ENCODE peak calls at places on chromosomes 16 and 17, in four cellular contexts. K is IMR-90, D is endodermal cell, B is GM23248. Y is an unnamed sample.

GRCh38 chr16:87860553-87861299 is 8.6 kb downstream of the SLC7A5 start:
- DNase-seq in K (peak; percentile 78), D (no peak), B (peak; percentile 78), Y (peak; percentile 80)

GRCh38 chr17:29176500-29177351 is 3.5 kb downstream of the MYO18A start:
- DNase-seq in K (peak; percentile 43), D (peak; percentile 91), B (peak; percentile 65), Y (peak; percentile 75)

GRCh38 chr17:56320443-56320842 is 167.2 kb downstream of the ANKFN1 start:
- DNase-seq in K (peak; percentile 2), D (peak; percentile 79), B (no peak), Y (no peak)

GRCh38 chr16:79278506-79278905 is 322.0 kb downstream of the MAF start:
- DNase-seq in K (no peak), D (no peak), B (no peak), Y (no peak)

GRCh38 chr17:29212681-29213121 is 32.5 kb upstream of the MYO18A start:
- DNase-seq in K (peak; percentile 6), D (no peak), B (peak; percentile 83), Y (peak; percentile 41)

GRCh38 chr17:45108595-45109521 is 23.5 kb downstream of the PLCD3 start:
- DNase-seq in K (no peak), D (no peak), B (no peak), Y (no peak)

GRCh38 chr16:17414421-17414820 is 56.3 kb downstream of the XYLT1 start:
- DNase-seq in K (no peak), D (no peak), B (no peak), Y (no peak)

GRCh38 chr17:66548158-66548557 is 245.7 kb downstream of the PRKCA start:
- DNase-seq in K (no peak), D (no peak), B (peak; percentile 63), Y (no peak)

GRCh38 chr16:88005148-88005547 is 53.9 kb downstream of the BANP start:
- DNase-seq in K (no peak), D (peak; percentile 84), B (peak; percentile 13), Y (no peak)

GRCh38 chr16:28097500-28097899 is 34.0 kb upstream of the GSG1L start:
- DNase-seq in K (no peak), D (no peak), B (no peak), Y (no peak)

DNA sequence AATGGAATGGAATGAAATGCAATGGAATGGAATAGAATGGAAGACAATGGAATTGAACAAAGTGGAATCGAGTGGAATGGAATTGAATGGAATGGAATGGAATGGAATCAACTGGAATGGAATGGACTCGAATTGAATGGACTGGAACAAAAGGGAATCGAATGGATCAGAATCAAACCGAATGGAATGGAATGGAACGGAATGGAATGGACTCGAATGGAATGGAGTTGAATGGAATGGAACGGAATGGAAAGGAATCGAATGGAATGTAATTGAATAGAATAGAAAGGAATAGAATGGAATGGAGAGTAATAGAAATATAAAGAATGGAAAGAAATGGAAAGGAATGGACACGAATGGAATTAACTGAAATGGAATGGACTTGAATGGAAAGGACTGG is 475.2 kb upstream of the WSB1 start:
- DNase-seq in K (peak; percentile 47), D (no peak), B (no peak), Y (peak; percentile 0)
- H3K9me3 ChIP-seq in K (peaks cover 5% of the 10 kb centered on the region), D (peaks cover 100% of the 10 kb centered on the region), B (no peaks in the 10 kb centered on the region), Y (peaks cover 34% of the 10 kb centered on the region)

DNA sequence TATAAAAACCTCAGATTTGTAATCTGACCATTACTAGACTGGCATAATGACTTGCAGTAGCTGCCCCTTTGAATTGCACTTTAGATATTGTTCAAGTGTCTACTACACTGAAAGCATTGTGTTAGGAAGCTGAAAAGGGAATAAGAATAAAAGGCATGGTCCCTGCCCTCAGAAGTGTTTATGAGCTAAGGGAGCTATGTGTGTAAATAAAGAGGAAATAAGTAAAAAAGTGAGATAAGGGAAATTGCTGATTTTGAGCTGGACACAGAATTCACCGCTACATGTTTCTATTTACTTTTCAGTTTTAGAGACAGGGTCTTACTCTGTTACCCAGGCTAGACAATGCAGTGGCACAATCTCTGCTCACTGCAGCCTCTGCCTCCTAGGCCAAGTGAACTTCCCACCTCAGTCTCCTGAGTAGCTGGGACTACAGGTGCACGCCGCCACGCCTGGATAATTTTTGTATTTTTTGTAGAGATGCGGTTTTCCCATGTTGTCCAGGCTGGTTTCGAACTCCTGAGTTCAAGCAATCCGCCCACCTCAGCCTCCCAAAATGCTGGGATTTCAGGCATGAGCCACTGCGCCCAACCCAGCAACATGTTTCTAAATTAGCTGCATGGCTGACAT is 57.0 kb downstream of the GRB2 start:
- DNase-seq in K (no peak), D (no peak), B (no peak), Y (no peak)
- H3K9ac ChIP-seq in K (no peak overlapping the region), D (no peak overlapping the region), B (no peak overlapping the region), Y (no peak overlapping the region)

GRCh38 chr17:83186226-83186625 is 106.8 kb downstream of the METRNL start:
- DNase-seq in K (no peak), D (peak; percentile 66), B (peak; percentile 16), Y (no peak)
- H3K9me3 ChIP-seq in K (peaks cover 19% of the 10 kb centered on the region), D (no peaks in the 10 kb centered on the region), B (no peaks in the 10 kb centered on the region), Y (peaks cover 13% of the 10 kb centered on the region)

DNA sequence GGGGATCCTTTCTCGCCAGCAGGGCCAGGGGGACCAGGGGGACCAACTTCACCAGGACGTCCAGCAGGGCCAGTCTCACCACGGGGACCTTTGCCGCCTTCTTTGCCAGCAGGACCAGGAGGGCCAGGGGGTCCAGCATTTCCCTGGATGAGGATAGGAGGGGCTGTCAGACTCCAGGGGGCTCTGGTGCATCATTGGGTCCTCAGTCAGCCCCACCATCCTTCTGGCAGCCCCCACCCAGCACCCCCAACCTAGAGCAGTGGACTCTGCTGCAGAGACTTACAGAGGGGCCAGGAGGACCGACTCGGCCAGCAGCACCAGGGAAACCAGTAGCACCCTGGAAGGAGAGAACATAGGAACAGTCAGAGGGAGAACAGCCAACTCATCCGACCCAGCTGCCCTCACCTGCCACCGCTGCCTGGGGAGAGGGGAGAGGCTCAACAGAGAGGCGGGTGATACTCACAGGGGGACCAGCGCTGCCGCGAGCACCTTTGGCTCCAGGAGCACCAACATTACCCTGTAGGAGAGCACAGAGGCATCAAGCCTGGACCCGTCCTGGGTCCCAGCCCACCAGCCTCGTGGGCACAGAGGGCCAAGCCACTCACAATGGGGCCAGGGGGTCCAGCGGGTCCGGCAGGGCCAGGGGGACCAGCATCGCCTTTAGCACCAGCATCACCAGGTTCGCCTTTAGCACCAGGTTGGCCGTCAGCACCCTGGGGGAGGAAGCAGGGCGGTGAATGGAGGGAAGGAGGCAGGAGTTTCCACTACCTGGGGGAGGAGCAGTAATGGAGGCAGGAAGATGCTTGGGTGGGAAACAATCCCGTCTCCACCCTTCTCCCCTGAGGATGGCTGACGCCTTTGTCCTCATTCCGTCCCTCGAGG is 11.8 kb downstream of the COL1A1 start:
- DNase-seq in K (peak; percentile 81), D (no peak), B (peak; percentile 75), Y (peak; percentile 58)
- H3K9ac ChIP-seq in K (peak overlapping the region; percentile 58), D (no peak overlapping the region), B (peak overlapping the region; percentile 100), Y (peak overlapping the region; percentile 100)

DNA sequence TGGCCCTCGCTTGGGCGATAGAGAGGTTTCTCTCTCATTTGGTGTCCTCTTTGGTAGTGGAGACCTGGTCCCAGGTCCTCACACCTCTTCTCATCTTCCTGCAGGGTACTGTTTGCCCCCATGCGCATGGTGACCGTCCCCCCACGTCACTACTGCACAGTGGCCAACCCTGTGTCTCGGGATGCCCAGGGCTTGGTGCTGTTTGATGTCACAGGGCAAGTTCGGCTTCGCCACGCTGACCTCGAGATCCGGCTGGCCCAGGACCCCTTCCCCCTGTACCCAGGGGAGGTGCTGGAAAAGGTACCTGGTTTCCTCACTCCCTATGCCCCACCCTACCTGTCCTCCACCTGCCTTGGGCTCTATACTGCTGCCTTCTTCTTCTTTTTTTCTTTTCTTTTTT is 10.5 kb downstream of the MVP start:
- DNase-seq in K (no peak), D (no peak), B (no peak), Y (no peak)
- H3K9me3 ChIP-seq in K (no peaks in the 10 kb centered on the region), D (no peaks in the 10 kb centered on the region), B (no peaks in the 10 kb centered on the region), Y (no peaks in the 10 kb centered on the region)

GRCh38 chr16:65120811-65121721 is 797 bp downstream of the CDH11 start:
- DNase-seq in K (peak; percentile 37), D (peak; percentile 80), B (peak; percentile 56), Y (peak; percentile 58)
- H3K9ac ChIP-seq in K (peak overlapping the region; percentile 94), D (peak overlapping the region; percentile 15), B (peak overlapping the region; percentile 92), Y (peak overlapping the region; percentile 95)

Y was measured in adipocyte.